ENCODE peak calls at places on chromosomes 7 and 10, in five cellular contexts. E is astrocyte of the spinal cord, O is spleen, Z is RWPE1, D is heart left ventricle. M is an unnamed sample.
A peak's percentile ranks its signal among the peaks of the same experiment; 100 is the strongest.

GRCh38 chr10:36670616-36671402 is 454.6 kb upstream of the ANKRD30A start:
- DNase-seq in E (peak; percentile 29), O (no peak), Z (no peak), D (no peak), M (no peak)

GRCh38 chr7:93245525-93246432 is 13.6 kb downstream of the VPS50 start:
- DNase-seq in E (peak; percentile 48), O (no peak), Z (peak; percentile 10), D (no peak), M (no peak)

GRCh38 chr10:56359837-56360236 is 1.2 kb downstream of the ZWINT start:
- DNase-seq in E (no peak), O (peak; percentile 62), Z (no peak), D (no peak), M (no peak)

GRCh38 chr10:24465124-24465874 is 256.4 kb downstream of the KIAA1217 start:
- DNase-seq in E (peak; percentile 96), O (no peak), Z (peak; percentile 40), D (no peak), M (no peak)

GRCh38 chr10:67912330-67912946 is 28.0 kb downstream of the SIRT1 start:
- DNase-seq in E (no peak), O (no peak), Z (no peak), D (no peak), M (no peak)

GRCh38 chr7:128812514-128813168 is 17.6 kb upstream of the FLNC start:
- DNase-seq in E (no peak), O (peak; percentile 78), Z (no peak), D (peak; percentile 49), M (no peak)

GRCh38 chr10:71766717-71767419 is 6.5 kb downstream of the VSIR start:
- DNase-seq in E (peak; percentile 92), O (peak; percentile 92), Z (peak; percentile 94), D (peak; percentile 82), M (peak; percentile 59)

GRCh38 chr10:78859769-78860168 is 209.0 kb upstream of the ZMIZ1 start:
- DNase-seq in E (no peak), O (no peak), Z (no peak), D (no peak), M (no peak)

GRCh38 chr10:110372656-110373055 is 67.9 kb upstream of the SMNDC1 start:
- DNase-seq in E (no peak), O (no peak), Z (peak; percentile 79), D (no peak), M (no peak)

GRCh38 chr10:81472927-81473470 is 402.0 kb upstream of the NRG3 start:
- DNase-seq in E (no peak), O (peak; percentile 75), Z (no peak), D (no peak), M (peak; percentile 80)

GRCh38 chr10:99329238-99329890 is at the start of gene CNNM1:
- DNase-seq in E (no peak), O (peak; percentile 76), Z (peak; percentile 38), D (no peak), M (no peak)

GRCh38 chr7:112422842-112423496 is 27.3 kb upstream of the IFRD1 start:
- DNase-seq in E (peak; percentile 93), O (peak; percentile 86), Z (peak; percentile 85), D (peak; percentile 68), M (peak; percentile 94)

GRCh38 chr7:132815696-132816334 is 239.5 kb upstream of the PLXNA4 start:
- DNase-seq in E (peak; percentile 7), O (no peak), Z (no peak), D (no peak), M (no peak)

GRCh38 chr10:63200416-63200815 is 67.3 kb downstream of the NRBF2 start:
- DNase-seq in E (peak; percentile 47), O (no peak), Z (no peak), D (no peak), M (no peak)

GRCh38 chr10:62638062-62638477 is 166.4 kb upstream of the ADO start:
- DNase-seq in E (no peak), O (no peak), Z (no peak), D (no peak), M (no peak)

GRCh38 chr7:68224041-68224534 is 1227.5 kb downstream of the TYW1 start:
- DNase-seq in E (no peak), O (no peak), Z (no peak), D (no peak), M (no peak)

GRCh38 chr7:115984105-115984504 is 46.5 kb downstream of the TFEC start:
- DNase-seq in E (no peak), O (no peak), Z (no peak), D (no peak), M (no peak)

GRCh38 chr7:143305423-143306070 is 10.4 kb upstream of the CLCN1 start:
- DNase-seq in E (peak; percentile 26), O (peak; percentile 90), Z (no peak), D (peak; percentile 64), M (no peak)

GRCh38 chr10:30063098-30063497 is 3.7 kb upstream of the JCAD start:
- DNase-seq in E (peak; percentile 44), O (no peak), Z (no peak), D (no peak), M (no peak)

GRCh38 chr7:76405738-76406137 is 3.8 kb downstream of the SSC4D start:
- DNase-seq in E (no peak), O (no peak), Z (no peak), D (no peak), M (no peak)

GRCh38 chr10:79402951-79403350 is 42.5 kb downstream of the ZCCHC24 start:
- DNase-seq in E (no peak), O (peak; percentile 47), Z (no peak), D (no peak), M (peak; percentile 49)

GRCh38 chr7:80609732-80610131 is 28.7 kb upstream of the CD36 start:
- DNase-seq in E (no peak), O (no peak), Z (no peak), D (no peak), M (no peak)

GRCh38 chr7:121401896-121402295 is 5.8 kb upstream of the FAM3C start:
- DNase-seq in E (no peak), O (no peak), Z (no peak), D (no peak), M (no peak)

GRCh38 chr10:29634764-29635625 is at the start of gene SVIL:
- DNase-seq in E (peak; percentile 78), O (no peak), Z (peak; percentile 61), D (peak; percentile 79), M (no peak)

GRCh38 chr7:32164341-32164996 is 94.3 kb upstream of the PDE1C start:
- DNase-seq in E (peak; percentile 85), O (no peak), Z (peak; percentile 67), D (peak; percentile 48), M (no peak)

GRCh38 chr10:5628798-5629788 is 37.3 kb downstream of the ASB13 start:
- DNase-seq in E (peak; percentile 61), O (no peak), Z (no peak), D (no peak), M (no peak)

GRCh38 chr10:119003572-119004289 is 25.8 kb upstream of the NANOS1 start:
- DNase-seq in E (no peak), O (no peak), Z (peak; percentile 52), D (no peak), M (no peak)

GRCh38 chr10:72379776-72380175 is 25.1 kb upstream of the DNAJB12 start:
- DNase-seq in E (peak; percentile 17), O (no peak), Z (no peak), D (no peak), M (no peak)

GRCh38 chr10:74821501-74821900 is 4.9 kb upstream of the KAT6B start:
- DNase-seq in E (no peak), O (no peak), Z (no peak), D (no peak), M (no peak)

GRCh38 chr10:115432188-115432819 is 339.1 kb downstream of the ATRNL1 start:
- DNase-seq in E (peak; percentile 40), O (no peak), Z (no peak), D (no peak), M (no peak)
- TF ChIP-seq CTCF in E (peak; percentile 55), O (no peak), Z (peak; percentile 28), D (no peak), M (peak; percentile 90)

DNA sequence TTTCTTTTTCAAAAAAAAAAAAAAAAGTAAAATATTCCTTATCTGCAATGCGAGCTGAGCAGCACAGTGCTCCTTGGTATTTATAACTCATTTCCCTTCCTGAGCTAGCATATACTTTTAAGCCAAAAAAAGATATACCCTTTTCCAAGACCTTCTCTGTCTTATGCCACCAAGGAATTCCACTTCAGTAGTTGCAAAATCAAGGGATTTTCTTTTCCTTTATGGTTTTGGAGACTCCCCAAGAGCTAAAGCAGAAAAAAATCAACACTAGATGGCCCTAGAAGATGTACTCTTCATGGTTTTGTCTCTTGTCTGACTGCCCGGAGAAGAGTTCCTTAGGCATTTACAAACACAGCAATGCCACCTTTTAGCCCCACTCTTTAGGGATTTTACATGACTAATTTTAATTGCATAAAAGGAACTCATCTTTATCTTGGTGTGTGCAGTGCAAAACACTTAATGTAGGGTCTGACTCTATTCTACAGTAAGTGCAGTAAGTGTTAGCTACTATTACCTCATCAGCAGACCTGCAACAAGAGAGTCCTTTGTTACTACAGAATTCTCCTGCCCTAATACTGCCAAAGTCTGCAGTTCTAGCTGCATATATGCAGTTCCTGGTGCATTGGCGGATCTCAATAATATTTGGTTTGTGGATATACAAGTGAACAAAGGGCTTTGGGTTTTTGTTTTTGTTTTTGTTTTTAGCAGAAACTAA is 443.3 kb downstream of the GFRA1 start:
- DNase-seq in E (peak; percentile 29), O (no peak), Z (no peak), D (no peak), M (no peak)
- TF ChIP-seq CTCF in E (peak; percentile 20), O (no peak), Z (no peak), D (peak; percentile 21), M (peak; percentile 74)

GRCh38 chr10:133438711-133439273 is 14.4 kb upstream of the SPRN start:
- DNase-seq in E (no peak), O (no peak), Z (peak; percentile 40), D (no peak), M (no peak)
- TF ChIP-seq CTCF in E (no peak), O (no peak), Z (peak; percentile 18), D (no peak), M (peak; percentile 58)

GRCh38 chr7:87565877-87566276 is 34.8 kb downstream of the ABCB1 start:
- DNase-seq in E (no peak), O (no peak), Z (no peak), D (no peak), M (no peak)

GRCh38 chr7:87567052-87567451 is 33.6 kb downstream of the ABCB1 start:
- DNase-seq in E (no peak), O (no peak), Z (no peak), D (no peak), M (no peak)

GRCh38 chr7:87566311-87566710 is 34.4 kb downstream of the ABCB1 start:
- DNase-seq in E (no peak), O (no peak), Z (no peak), D (no peak), M (no peak)

GRCh38 chr7:87561702-87562101 is 39.0 kb downstream of the ABCB1 start:
- DNase-seq in E (no peak), O (no peak), Z (no peak), D (no peak), M (no peak)

GRCh38 chr7:87564290-87564963 is 36.3 kb downstream of the ABCB1 start:
- DNase-seq in E (no peak), O (no peak), Z (peak; percentile 17), D (no peak), M (no peak)
- TF ChIP-seq CTCF in E (peak; percentile 57), O (no peak), Z (peak; percentile 43), D (no peak), M (peak; percentile 61)

DNA sequence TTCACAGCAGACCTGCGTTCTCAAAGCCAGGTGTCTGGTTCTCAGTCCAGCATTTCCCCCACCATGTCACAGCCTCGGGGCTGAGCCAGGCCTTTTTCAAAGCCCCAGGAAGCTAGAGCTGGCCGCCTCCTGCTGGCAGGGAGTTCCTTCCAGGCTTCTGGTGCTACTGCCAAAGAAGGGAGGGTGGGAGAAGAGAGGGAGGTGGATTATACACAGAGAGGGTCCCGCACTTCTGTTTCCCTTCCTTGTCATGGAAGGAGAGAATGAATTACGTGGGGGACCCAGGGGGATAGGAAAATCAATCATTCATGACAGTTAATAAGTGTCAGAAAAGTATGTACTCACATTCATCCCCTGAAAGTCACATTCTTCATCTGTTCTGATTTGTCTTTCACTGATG is 600 bp upstream of the LGI1 start:
- DNase-seq in E (peak; percentile 3), O (no peak), Z (no peak), D (no peak), M (no peak)
- TF ChIP-seq CTCF in E (peak; percentile 32), O (no peak), Z (no peak), D (no peak), M (peak; percentile 59)

M was measured in chondrocyte.